ENCODE peak calls at places on chromosomes 12 and 14, in nine cellular contexts. K, I, G, B, M, Q, X, L and W are unnamed samples.

GRCh38 chr14:72638021-72638420 is 255.9 kb downstream of the DPF3 start:
- DNase-seq in K (no peak), I (peak), G (no peak), B (no peak), M (no peak), Q (no peak), X (no peak), L (no peak), W (no peak)

GRCh38 chr12:88391556-88391955 is 188.7 kb downstream of the KITLG start:
- DNase-seq in K (no peak), I (peak), G (no peak), B (no peak), M (no peak), Q (no peak), X (no peak), L (no peak), W (no peak)

GRCh38 chr12:45674583-45674982 is 54.9 kb upstream of the ARID2 start:
- DNase-seq in K (no peak), I (peak), G (peak), B (peak), M (no peak), Q (peak), X (no peak), L (no peak), W (no peak)

GRCh38 chr12:28457785-28458184 is 267.5 kb downstream of the CCDC91 start:
- DNase-seq in K (no peak), I (no peak), G (no peak), B (no peak), M (no peak), Q (no peak), X (no peak), L (no peak), W (no peak)

GRCh38 chr12:11749943-11750690 is 100.6 kb downstream of the ETV6 start:
- DNase-seq in K (no peak), I (no peak), G (no peak), B (no peak), M (no peak), Q (no peak), X (no peak), L (peak), W (no peak)

GRCh38 chr12:124030510-124030909 is 57.5 kb downstream of the ZNF664 start:
- DNase-seq in K (no peak), I (peak), G (no peak), B (no peak), M (no peak), Q (peak), X (no peak), L (no peak), W (no peak)

GRCh38 chr14:55864890-55865655 is 253.1 kb upstream of the PELI2 start:
- DNase-seq in K (no peak), I (no peak), G (no peak), B (no peak), M (no peak), Q (no peak), X (no peak), L (no peak), W (no peak)

GRCh38 chr14:74941676-74942097 is 13.7 kb downstream of the PGF start:
- DNase-seq in K (peak), I (no peak), G (no peak), B (no peak), M (no peak), Q (peak), X (no peak), L (peak), W (no peak)

GRCh38 chr14:51501746-51502145 is 150.0 kb upstream of the FRMD6 start:
- DNase-seq in K (no peak), I (no peak), G (no peak), B (no peak), M (no peak), Q (no peak), X (no peak), L (no peak), W (no peak)

GRCh38 chr12:127294651-127295205 is 972.2 kb upstream of the TMEM132C start:
- DNase-seq in K (no peak), I (no peak), G (no peak), B (no peak), M (no peak), Q (no peak), X (no peak), L (no peak), W (no peak)

GRCh38 chr12:89470741-89471504 is 53.7 kb downstream of the GALNT4 start:
- DNase-seq in K (peak), I (no peak), G (peak), B (no peak), M (no peak), Q (no peak), X (no peak), L (peak), W (no peak)

GRCh38 chr12:52266514-52266913 is 7.9 kb upstream of the KRT86 start:
- DNase-seq in K (no peak), I (no peak), G (no peak), B (no peak), M (no peak), Q (no peak), X (no peak), L (no peak), W (no peak)

GRCh38 chr12:68792952-68793351 is 15.0 kb upstream of the MDM2 start:
- DNase-seq in K (peak), I (no peak), G (peak), B (no peak), M (no peak), Q (no peak), X (peak), L (no peak), W (no peak)

GRCh38 chr12:5260086-5260485 is 171.8 kb upstream of the NTF3 start:
- DNase-seq in K (no peak), I (no peak), G (peak), B (no peak), M (no peak), Q (no peak), X (no peak), L (no peak), W (no peak)

GRCh38 chr12:39972119-39972518 is 133.8 kb downstream of the SLC2A13 start:
- DNase-seq in K (no peak), I (no peak), G (no peak), B (no peak), M (no peak), Q (no peak), X (no peak), L (no peak), W (no peak)

GRCh38 chr12:12999276-12999958 is 648 bp downstream of the HEBP1 start:
- DNase-seq in K (no peak), I (no peak), G (peak), B (no peak), M (no peak), Q (peak), X (no peak), L (no peak), W (no peak)

GRCh38 chr14:51157012-51157411 is 62.1 kb upstream of the TRIM9 start:
- DNase-seq in K (no peak), I (no peak), G (peak), B (no peak), M (no peak), Q (no peak), X (no peak), L (peak), W (no peak)

GRCh38 chr14:44952391-44953110 is 9.2 kb downstream of the KLHL28 start:
- DNase-seq in K (no peak), I (no peak), G (no peak), B (no peak), M (no peak), Q (no peak), X (no peak), L (no peak), W (no peak)

GRCh38 chr14:61653507-61653906 is 41.8 kb upstream of the HIF1A start:
- DNase-seq in K (no peak), I (no peak), G (no peak), B (no peak), M (no peak), Q (no peak), X (peak), L (no peak), W (peak)

GRCh38 chr12:57430117-57430930 is 519 bp downstream of the R3HDM2 start:
- DNase-seq in K (peak), I (no peak), G (peak), B (no peak), M (peak), Q (peak), X (no peak), L (peak), W (no peak)

GRCh38 chr14:101442451-101442850 is 118.8 kb upstream of the DIO3 start:
- DNase-seq in K (peak), I (no peak), G (no peak), B (no peak), M (no peak), Q (no peak), X (no peak), L (no peak), W (no peak)

GRCh38 chr14:71142375-71143038 is 235.2 kb downstream of the PCNX1 start:
- DNase-seq in K (peak), I (peak), G (no peak), B (peak), M (no peak), Q (no peak), X (no peak), L (peak), W (no peak)

GRCh38 chr14:79510659-79511058 is 700.6 kb downstream of the DIO2 start:
- DNase-seq in K (no peak), I (peak), G (no peak), B (peak), M (no peak), Q (no peak), X (no peak), L (no peak), W (peak)

GRCh38 chr12:105363890-105364289 is 33.4 kb downstream of the C12orf75 start:
- DNase-seq in K (no peak), I (no peak), G (no peak), B (no peak), M (no peak), Q (no peak), X (no peak), L (no peak), W (no peak)

GRCh38 chr12:123030686-123031085 is 50.2 kb downstream of the ARL6IP4 start:
- DNase-seq in K (no peak), I (no peak), G (no peak), B (no peak), M (no peak), Q (no peak), X (no peak), L (no peak), W (no peak)

GRCh38 chr14:85175556-85175955 is 354.4 kb upstream of the FLRT2 start:
- DNase-seq in K (no peak), I (peak), G (no peak), B (no peak), M (no peak), Q (no peak), X (no peak), L (no peak), W (no peak)

GRCh38 chr12:20757-21156 is 45.8 kb upstream of the IQSEC3 start:
- DNase-seq in K (no peak), I (no peak), G (no peak), B (no peak), M (no peak), Q (no peak), X (no peak), L (no peak), W (no peak)